ENCODE peak calls at places on chromosomes 12 and 14, in four cellular contexts. D, J, W and X are unnamed samples.

GRCh38 chr12:11621797-11622423 is 27.6 kb upstream of the ETV6 start:
- DNase-seq in D (peak; percentile 12), W (peak; percentile 1), J (peak; percentile 6), X (peak; percentile 17)

GRCh38 chr12:85681333-85681732 is 154.9 kb downstream of the RASSF9 start:
- DNase-seq in W (no peak), J (no peak), D (no peak), X (no peak)

GRCh38 chr12:94942663-94943062 is 60.8 kb downstream of the NDUFA12 start:
- DNase-seq in D (no peak), J (no peak), W (no peak), X (no peak)

GRCh38 chr14:21268612-21269251 is 510 bp downstream of the HNRNPC start:
- DNase-seq in D (no peak), J (no peak), W (peak; percentile 24), X (peak; percentile 56)

GRCh38 chr14:77459072-77459723 is 1.3 kb downstream of the AHSA1 start:
- DNase-seq in D (peak; percentile 57), W (peak; percentile 63), J (peak; percentile 46), X (no peak)

GRCh38 chr12:121812320-121812871 is 8.6 kb downstream of the SETD1B start:
- DNase-seq in D (no peak), W (peak; percentile 59), J (no peak), X (no peak)

GRCh38 chr12:116053479-116054195 is 223.9 kb downstream of the MED13L start:
- DNase-seq in J (no peak), W (no peak), D (no peak), X (peak; percentile 73)

GRCh38 chr12:8709124-8709830 is 11.5 kb downstream of the RIMKLB start:
- DNase-seq in D (no peak), J (no peak), W (no peak), X (peak; percentile 23)

GRCh38 chr14:73714656-73715081 is 485 bp upstream of the PNMA1 start:
- DNase-seq in D (no peak), W (no peak), J (no peak), X (no peak)

GRCh38 chr12:124509676-124510300 is 57.6 kb downstream of the NCOR2 start:
- DNase-seq in D (no peak), W (no peak), J (no peak), X (peak; percentile 93)

GRCh38 chr12:51589060-51589459 is 2.0 kb upstream of the SCN8A start:
- DNase-seq in J (no peak), D (no peak), W (no peak), X (no peak)

GRCh38 chr12:113187588-113187987 is 2.1 kb downstream of the RITA1 start:
- DNase-seq in D (no peak), J (no peak), W (no peak), X (no peak)

GRCh38 chr14:20031058-20031457 is 4.8 kb downstream of the OR4K13 start:
- DNase-seq in J (no peak), W (no peak), D (no peak), X (no peak)

GRCh38 chr12:132524405-132524804 is 34.5 kb downstream of the FBRSL1 start:
- DNase-seq in J (no peak), W (no peak), D (no peak), X (no peak)

GRCh38 chr14:34872822-34873590 is 2.2 kb downstream of the BAZ1A start:
- DNase-seq in W (no peak), J (no peak), D (no peak), X (no peak)

GRCh38 chr12:100026241-100026640 is 41.5 kb upstream of the ANKS1B start:
- DNase-seq in J (no peak), D (no peak), W (no peak), X (no peak)

GRCh38 chr12:114636723-114637480 is 47.1 kb downstream of the TBX3 start:
- DNase-seq in W (no peak), D (no peak), J (no peak), X (no peak)

GRCh38 chr14:46661728-46662127 is 10.1 kb upstream of the RPL10L start:
- DNase-seq in D (no peak), W (no peak), J (no peak), X (no peak)

GRCh38 chr12:104667139-104667538 is 210.4 kb downstream of the CHST11 start:
- DNase-seq in W (no peak), D (no peak), J (no peak), X (no peak)

GRCh38 chr12:70982991-70983390 is 62.5 kb upstream of the PTPRR start:
- DNase-seq in D (no peak), W (no peak), J (no peak), X (no peak)